ENCODE peak calls at places on chromosome 17, in eight cellular contexts. W is AG04450, L is mammary epithelial cell, V is choroid plexus epithelial cell, C is GM12865, Q is heart right ventricle, S is fibroblast of pulmonary artery, A is Peyer's patch. R is an unnamed sample.

GRCh38 chr17:69625449-69625848 is 211.0 kb downstream of the MAP2K6 start:
- DNase-seq in W (no peak), Q (no peak), L (no peak), S (no peak), C (no peak), V (peak; percentile 21), A (no peak), R (no peak)

GRCh38 chr17:43427362-43428043 is 28.7 kb downstream of the ARL4D start:
- DNase-seq in C (no peak), Q (no peak), L (no peak), S (no peak), W (no peak), A (no peak), V (no peak), R (no peak)

GRCh38 chr17:73210002-73210678 is 17.3 kb downstream of the COG1 start:
- DNase-seq in L (no peak), S (peak; percentile 22), Q (no peak), V (no peak), C (no peak), W (no peak), A (peak; percentile 22), R (peak; percentile 48)

GRCh38 chr17:10871914-10872313 is 34.0 kb upstream of the PIRT start:
- DNase-seq in C (no peak), Q (no peak), L (no peak), S (no peak), V (no peak), A (no peak), W (no peak), R (no peak)

GRCh38 chr17:37676115-37676925 is 33.1 kb upstream of the DDX52 start:
- DNase-seq in S (peak; percentile 27), Q (no peak), V (peak; percentile 14), W (no peak), L (no peak), C (no peak), A (peak; percentile 56), R (peak; percentile 3)

GRCh38 chr17:8453326-8453725 is 17.6 kb downstream of the NDEL1 start:
- DNase-seq in A (no peak), Q (no peak), W (no peak), L (no peak), V (no peak), S (no peak), C (no peak), R (no peak)

GRCh38 chr17:62704381-62704971 is 77.0 kb downstream of the MRC2 start:
- DNase-seq in S (peak; percentile 39), V (peak; percentile 45), L (peak; percentile 92), W (no peak), A (peak; percentile 54), C (no peak), Q (no peak), R (peak; percentile 93)

GRCh38 chr17:74224959-74225725 is 11.8 kb downstream of the TTYH2 start:
- DNase-seq in V (no peak), L (no peak), C (no peak), S (no peak), A (no peak), Q (no peak), W (no peak), R (no peak)

GRCh38 chr17:42817866-42818265 is 6.2 kb downstream of the BECN1 start:
- DNase-seq in V (no peak), A (no peak), L (peak; percentile 79), S (peak; percentile 12), Q (no peak), W (no peak), C (no peak), R (no peak)

GRCh38 chr17:75996665-75997590 is 3.7 kb upstream of the CDK3 start:
- DNase-seq in Q (peak; percentile 31), V (peak; percentile 53), W (no peak), A (peak; percentile 84), L (peak; percentile 97), S (peak; percentile 39), C (peak; percentile 84), R (peak; percentile 90)

GRCh38 chr17:51322390-51323029 is 62.2 kb downstream of the UTP18 start:
- DNase-seq in A (no peak), V (peak; percentile 57), W (no peak), L (peak; percentile 39), Q (no peak), S (peak; percentile 52), C (peak; percentile 46), R (peak; percentile 66)

DNA sequence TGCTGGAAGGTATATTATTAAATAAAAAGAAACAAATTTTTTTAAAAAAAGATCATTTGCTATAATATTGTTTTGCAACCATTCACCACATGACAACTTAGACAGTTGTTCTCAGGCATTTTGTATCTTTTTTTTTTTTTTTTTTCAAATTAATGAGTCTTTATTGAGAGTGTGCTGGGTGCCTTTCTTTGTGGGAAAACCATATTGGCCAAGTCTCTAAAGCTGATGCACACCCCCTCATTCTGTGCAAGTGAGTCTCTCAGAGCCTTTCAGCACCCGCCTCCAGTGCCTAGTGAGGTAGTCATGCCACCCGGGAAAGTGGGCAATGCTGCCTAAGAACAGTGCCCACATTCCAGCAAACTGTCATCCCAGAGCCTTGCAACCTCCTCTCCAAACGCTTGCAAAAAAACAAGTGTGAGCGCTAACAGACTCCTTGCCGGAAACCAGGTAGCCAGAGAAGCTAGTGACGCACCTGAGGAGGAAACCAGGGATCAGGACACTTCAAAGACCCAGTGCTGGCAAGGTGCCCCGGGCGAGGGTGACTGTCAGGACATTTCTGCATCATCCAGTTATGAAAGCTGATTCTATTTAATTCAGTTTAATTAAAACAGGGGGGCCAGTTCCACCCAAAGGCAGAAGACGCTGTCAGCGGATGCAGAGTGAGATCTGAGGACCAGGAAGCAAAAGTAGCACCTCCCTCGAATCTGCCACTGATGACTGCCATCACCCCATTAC is 34.9 kb downstream of the SMARCE1 start:
- DNase-seq in L (peak; percentile 21), S (no peak), A (peak; percentile 66), Q (no peak), W (no peak), C (no peak), V (no peak), R (peak; percentile 8)
- H3K4me3 ChIP-seq in L (no peak overlapping the region), S (no peak overlapping the region), A (no peak overlapping the region), Q (no peak overlapping the region), W (no peak overlapping the region), C (no peak overlapping the region), V (no peak overlapping the region), R (no peak overlapping the region)

GRCh38 chr17:67243284-67243683 is 1.7 kb downstream of the HELZ start:
- DNase-seq in L (no peak), S (no peak), Q (no peak), W (no peak), V (no peak), C (no peak), A (no peak), R (no peak)
- H3K4me3 ChIP-seq in L (peak overlapping the region; percentile 89), S (peak overlapping the region; percentile 81), Q (no peak overlapping the region), W (peak overlapping the region; percentile 82), V (peak overlapping the region; percentile 90), C (peak overlapping the region; percentile 96), A (peak overlapping the region; percentile 98), R (peak overlapping the region; percentile 93)

GRCh38 chr17:48587276-48588073 is 2.6 kb downstream of the HOXB3 start:
- DNase-seq in W (no peak), A (peak; percentile 45), L (no peak), C (no peak), Q (no peak), V (no peak), S (no peak), R (no peak)
- H3K4me3 ChIP-seq in W (peak overlapping the region; percentile 89), A (no peak overlapping the region), L (no peak overlapping the region), C (no peak overlapping the region), Q (no peak overlapping the region), V (no peak overlapping the region), S (no peak overlapping the region), R (no peak overlapping the region)

GRCh38 chr17:78023042-78023441 is 64.5 kb downstream of the TNRC6C start:
- DNase-seq in A (no peak), L (no peak), S (no peak), V (no peak), Q (no peak), C (no peak), W (no peak), R (no peak)

GRCh38 chr17:78031435-78031834 is 72.9 kb downstream of the TNRC6C start:
- DNase-seq in Q (no peak), S (no peak), V (no peak), A (no peak), L (no peak), C (no peak), W (no peak), R (no peak)

GRCh38 chr17:78026381-78026780 is 67.9 kb downstream of the TNRC6C start:
- DNase-seq in S (no peak), Q (no peak), L (no peak), A (no peak), C (no peak), W (no peak), V (peak; percentile 28), R (no peak)

GRCh38 chr17:78029697-78030096 is 71.2 kb downstream of the TNRC6C start:
- DNase-seq in L (no peak), C (no peak), V (no peak), A (no peak), Q (no peak), W (no peak), S (no peak), R (no peak)

GRCh38 chr17:78027121-78027520 is 68.6 kb downstream of the TNRC6C start:
- DNase-seq in C (no peak), W (no peak), Q (no peak), A (no peak), V (no peak), S (no peak), L (no peak), R (no peak)
- H3K4me3 ChIP-seq in C (no peak overlapping the region), W (no peak overlapping the region), Q (no peak overlapping the region), A (no peak overlapping the region), V (no peak overlapping the region), S (no peak overlapping the region), L (no peak overlapping the region), R (no peak overlapping the region)

GRCh38 chr17:49708515-49709161 is 874 bp upstream of the SLC35B1 start:
- DNase-seq in S (no peak), Q (no peak), C (no peak), V (no peak), W (no peak), L (no peak), A (peak; percentile 50), R (peak; percentile 28)
- H3K4me3 ChIP-seq in S (peak overlapping the region; percentile 99), Q (peak overlapping the region; percentile 98), C (peak overlapping the region; percentile 7), V (peak overlapping the region; percentile 47), W (peak overlapping the region; percentile 73), L (peak overlapping the region; percentile 45), A (peak overlapping the region; percentile 89), R (peak overlapping the region; percentile 86)

GRCh38 chr17:36611345-36612072 is 10.1 kb downstream of the MRM1 start:
- DNase-seq in Q (no peak), V (peak; percentile 90), A (no peak), L (peak; percentile 91), W (peak; percentile 37), C (no peak), S (peak; percentile 76), R (no peak)

GRCh38 chr17:36608280-36608679 is 6.9 kb downstream of the MRM1 start:
- DNase-seq in W (no peak), A (no peak), V (no peak), S (no peak), C (no peak), L (no peak), Q (no peak), R (no peak)

GRCh38 chr17:36609498-36609862 is 8.1 kb downstream of the MRM1 start:
- DNase-seq in C (no peak), W (no peak), Q (no peak), L (no peak), S (no peak), V (no peak), A (no peak), R (no peak)

GRCh38 chr17:36610472-36610871 is 9.1 kb downstream of the MRM1 start:
- DNase-seq in C (no peak), A (no peak), V (peak; percentile 13), Q (no peak), S (no peak), W (no peak), L (peak; percentile 30), R (no peak)

GRCh38 chr17:36608794-36609497 is 7.6 kb downstream of the MRM1 start:
- DNase-seq in W (peak; percentile 29), S (peak; percentile 79), L (peak; percentile 70), Q (no peak), C (peak; percentile 48), A (peak; percentile 71), V (peak; percentile 87), R (peak; percentile 17)
- H3K4me3 ChIP-seq in W (no peak overlapping the region), S (no peak overlapping the region), L (no peak overlapping the region), Q (no peak overlapping the region), C (no peak overlapping the region), A (no peak overlapping the region), V (peak overlapping the region; percentile 6), R (no peak overlapping the region)